ENCODE peak calls at places on chromosomes 13 and 19, in eight cellular contexts. J is stomach, H is upper lobe of right lung, N is Panc1, B is PC-3, P is heart right ventricle, G is IMR-90, K is upper lobe of left lung. U is an unnamed sample. For H3K27me3, the result is how much of the 10 kb centered on the place peaks cover.

GRCh38 chr13:21871919-21872318 is 201.0 kb downstream of the FGF9 start:
- DNase-seq in J (no peak), H (no peak), N (no peak), B (no peak), P (no peak), G (no peak), K (no peak), U (no peak)

GRCh38 chr19:2240881-2241760 is 4.5 kb downstream of the SF3A2 start:
- DNase-seq in J (no peak), H (peak), N (no peak), B (no peak), P (no peak), G (no peak), K (peak), U (no peak)

GRCh38 chr13:69948016-69948415 is 159.6 kb upstream of the ATXN8OS start:
- DNase-seq in J (no peak), H (no peak), N (no peak), B (no peak), P (no peak), G (no peak), K (no peak), U (no peak)

GRCh38 chr13:99797716-99798115 is 173.9 kb downstream of the ZIC5 start:
- DNase-seq in J (no peak), H (no peak), N (no peak), B (no peak), P (no peak), G (no peak), K (no peak), U (no peak)

GRCh38 chr13:20848944-20849343 is 53.6 kb downstream of the XPO4 start:
- DNase-seq in J (no peak), H (no peak), N (no peak), B (no peak), P (no peak), G (peak), K (no peak), U (no peak)

GRCh38 chr13:37701306-37701705 is 102.7 kb upstream of the POSTN start:
- DNase-seq in J (no peak), H (no peak), N (no peak), B (no peak), P (no peak), G (peak), K (no peak), U (no peak)

GRCh38 chr13:111058796-111059506 is 56.2 kb upstream of the ARHGEF7 start:
- DNase-seq in J (no peak), H (no peak), N (no peak), B (no peak), P (no peak), G (no peak), K (no peak), U (no peak)

GRCh38 chr19:43784251-43784980 is 3.6 kb upstream of the KCNN4 start:
- DNase-seq in J (peak), H (no peak), N (no peak), B (peak), P (no peak), G (peak), K (no peak), U (no peak)

GRCh38 chr19:6654347-6655310 is 15.3 kb downstream of the TNFSF14 start:
- DNase-seq in J (no peak), H (no peak), N (no peak), B (no peak), P (no peak), G (no peak), K (no peak), U (peak)

GRCh38 chr13:92312823-92313222 is 913.8 kb upstream of the GPC6 start:
- DNase-seq in J (no peak), H (no peak), N (no peak), B (no peak), P (no peak), G (no peak), K (no peak), U (no peak)

GRCh38 chr19:31074751-31075150 is 274.5 kb downstream of the TSHZ3 start:
- DNase-seq in J (no peak), H (no peak), N (no peak), B (no peak), P (no peak), G (no peak), K (no peak), U (no peak)

GRCh38 chr13:105510363-105510762 is 1025.1 kb downstream of the EFNB2 start:
- DNase-seq in J (no peak), H (no peak), N (no peak), B (no peak), P (no peak), G (no peak), K (no peak), U (no peak)

GRCh38 chr13:44746690-44747089 is 170.6 kb upstream of the TSC22D1 start:
- DNase-seq in J (no peak), H (no peak), N (no peak), B (no peak), P (no peak), G (peak), K (no peak), U (no peak)

GRCh38 chr19:51161266-51161665 is 19.2 kb downstream of the SIGLEC7 start:
- DNase-seq in J (no peak), H (no peak), N (no peak), B (no peak), P (no peak), G (no peak), K (no peak), U (no peak)

GRCh38 chr13:30796833-30797601 is 61.7 kb downstream of the ALOX5AP start:
- DNase-seq in J (no peak), H (no peak), N (no peak), B (peak), P (no peak), G (peak), K (no peak), U (no peak)

GRCh38 chr13:60427285-60427684 is 30.3 kb downstream of the TDRD3 start:
- DNase-seq in J (no peak), H (no peak), N (no peak), B (no peak), P (no peak), G (no peak), K (no peak), U (no peak)

GRCh38 chr13:43195551-43195950 is 172.2 kb downstream of the DNAJC15 start:
- DNase-seq in J (no peak), H (no peak), N (no peak), B (peak), P (no peak), G (no peak), K (no peak), U (no peak)

GRCh38 chr13:46479691-46480090 is 73.3 kb upstream of the LRCH1 start:
- DNase-seq in J (no peak), H (no peak), N (no peak), B (no peak), P (no peak), G (no peak), K (no peak), U (no peak)

GRCh38 chr19:46753420-46754155 is 7.3 kb upstream of the STRN4 start:
- DNase-seq in J (peak), H (no peak), N (no peak), B (peak), P (no peak), G (no peak), K (no peak), U (peak)

GRCh38 chr19:38861368-38861767 is 11.6 kb upstream of the HNRNPL start:
- DNase-seq in J (no peak), H (no peak), N (no peak), B (no peak), P (no peak), G (no peak), K (no peak), U (no peak)

GRCh38 chr19:2476451-2477140 is 669 bp downstream of the GADD45B start:
- DNase-seq in J (peak), H (peak), N (no peak), B (peak), P (peak), G (peak), K (peak), U (peak)

GRCh38 chr13:65530688-65531087 is 1699.4 kb downstream of the PCDH9 start:
- DNase-seq in J (no peak), H (no peak), N (no peak), B (no peak), P (no peak), G (no peak), K (no peak), U (no peak)

GRCh38 chr13:39167018-39167417 is 128.8 kb downstream of the NHLRC3 start:
- DNase-seq in J (no peak), H (no peak), N (no peak), B (no peak), P (no peak), G (no peak), K (no peak), U (no peak)

GRCh38 chr13:101289764-101290163 is 126.5 kb downstream of the NALCN start:
- DNase-seq in J (no peak), H (no peak), N (no peak), B (no peak), P (no peak), G (peak), K (peak), U (no peak)

GRCh38 chr19:33234092-33234491 is 8.4 kb upstream of the SLC7A10 start:
- DNase-seq in J (no peak), H (no peak), N (no peak), B (no peak), P (no peak), G (no peak), K (no peak), U (peak)

GRCh38 chr13:22449251-22449650 is 731.5 kb upstream of the SGCG start:
- DNase-seq in J (no peak), H (no peak), N (no peak), B (no peak), P (no peak), G (no peak), K (no peak), U (no peak)

GRCh38 chr13:82654851-82655517 is 1227.3 kb downstream of the SLITRK1 start:
- DNase-seq in J (no peak), H (peak), N (no peak), B (no peak), P (peak), G (peak), K (peak), U (no peak)

GRCh38 chr13:26628706-26629105 is 71.2 kb downstream of the WASF3 start:
- DNase-seq in J (no peak), H (no peak), N (no peak), B (peak), P (no peak), G (peak), K (no peak), U (no peak)

GRCh38 chr13:43036386-43037220 is 13.2 kb downstream of the DNAJC15 start:
- DNase-seq in J (no peak), H (peak), N (no peak), B (no peak), P (peak), G (no peak), K (peak), U (no peak)

GRCh38 chr13:21399741-21400140 is 59.4 kb downstream of the ZDHHC20 start:
- DNase-seq in J (no peak), H (no peak), N (no peak), B (peak), P (no peak), G (peak), K (no peak), U (no peak)

GRCh38 chr13:98751397-98752110 is 918 bp downstream of the SLC15A1 start:
- DNase-seq in J (no peak), H (no peak), N (no peak), B (peak), P (no peak), G (peak), K (peak), U (no peak)

GRCh38 chr19:8421484-8422461 is 8.7 kb downstream of the MARCHF2 start:
- DNase-seq in J (peak), H (no peak), N (no peak), B (no peak), P (no peak), G (no peak), K (peak), U (no peak)

GRCh38 chr19:33472696-33473624 is 48.6 kb downstream of the PEPD start:
- DNase-seq in J (no peak), H (peak), N (no peak), B (peak), P (no peak), G (peak), K (no peak), U (peak)

GRCh38 chr19:11397089-11397610 is 13.0 kb upstream of the EPOR start:
- DNase-seq in J (no peak), H (no peak), N (no peak), B (no peak), P (no peak), G (no peak), K (peak), U (no peak)

GRCh38 chr19:15432018-15432494 is 13.3 kb upstream of the AKAP8L start:
- DNase-seq in J (no peak), H (no peak), N (no peak), B (no peak), P (no peak), G (no peak), K (no peak), U (peak)

DNA sequence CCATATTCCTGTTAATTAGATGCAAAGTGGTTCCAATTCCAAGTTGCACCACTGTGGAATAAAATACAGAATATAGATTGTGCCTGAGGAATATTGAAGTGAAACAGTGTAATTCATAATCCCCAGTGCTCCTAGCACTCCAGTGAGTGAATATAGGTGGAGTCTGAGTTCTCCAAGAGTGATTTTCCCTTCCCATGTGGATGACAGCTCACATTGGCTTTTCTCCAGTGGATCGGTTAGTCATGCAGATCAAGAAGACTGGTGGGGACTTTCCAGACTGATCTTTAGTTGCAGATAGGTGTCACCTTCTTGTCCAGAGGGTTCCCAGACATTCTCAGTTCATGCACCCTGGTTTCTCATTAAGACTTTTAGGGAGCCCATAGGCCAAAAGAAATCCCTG is 47.8 kb downstream of the SPATA13 start:
- DNase-seq in J (no peak), H (no peak), N (no peak), B (peak), P (no peak), G (peak), K (no peak), U (no peak)
- H3K4me3 ChIP-seq in J (no peak), H (no peak), N (no peak), B (no peak), P (no peak), G (no peak), K (no peak), U (no peak)

GRCh38 chr13:52141299-52141698 is 12.4 kb upstream of the NEK5 start:
- DNase-seq in J (no peak), H (no peak), N (no peak), B (no peak), P (no peak), G (no peak), K (no peak), U (no peak)
- TF ChIP-seq CTCF in J (no peak), H (no peak), N (no peak), B (no peak), P (no peak), G (peak), K (no peak), U (no peak)

GRCh38 chr13:27905650-27906049 is 14.2 kb upstream of the PDX1 start:
- DNase-seq in J (no peak), H (no peak), N (no peak), B (no peak), P (no peak), G (no peak), K (no peak), U (no peak)

GRCh38 chr13:27907139-27907787 is 12.5 kb upstream of the PDX1 start:
- DNase-seq in J (no peak), H (no peak), N (no peak), B (no peak), P (no peak), G (no peak), K (no peak), U (no peak)

GRCh38 chr13:27911499-27911898 is 8.3 kb upstream of the PDX1 start:
- DNase-seq in J (no peak), H (no peak), N (no peak), B (no peak), P (no peak), G (no peak), K (no peak), U (no peak)

GRCh38 chr13:27913116-27913515 is 6.7 kb upstream of the PDX1 start:
- DNase-seq in J (no peak), H (no peak), N (no peak), B (peak), P (no peak), G (no peak), K (no peak), U (no peak)

DNA sequence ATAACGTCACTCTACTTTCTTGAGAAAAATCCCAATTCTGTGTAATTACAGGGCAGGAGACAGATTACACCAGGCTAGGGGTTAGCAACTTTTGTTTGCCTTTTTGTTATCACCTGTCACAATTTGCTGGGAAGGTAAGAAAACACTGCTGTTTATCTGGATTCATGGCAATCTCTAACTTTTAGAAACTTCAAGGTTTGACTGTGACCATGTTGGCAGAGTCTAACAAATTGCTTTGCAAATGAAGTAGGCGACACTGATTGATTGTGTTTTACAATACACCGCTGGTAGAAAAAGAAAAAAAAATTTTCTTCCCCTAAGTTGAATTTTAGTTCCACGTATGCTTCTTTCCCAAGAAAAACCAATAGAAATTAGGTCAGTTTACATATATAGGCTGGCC is 10.4 kb upstream of the PDX1 start:
- DNase-seq in J (no peak), H (no peak), N (no peak), B (no peak), P (no peak), G (no peak), K (no peak), U (no peak)
- H3K27me3 ChIP-seq in J (half or more), H (half or more), N (under half), B (under half), P (half or more), G (under half), K (under half), U (under half)

GRCh38 chr19:58261968-58262921 is 16.5 kb upstream of the ZNF8 start:
- DNase-seq in J (no peak), H (no peak), N (no peak), B (peak), P (no peak), G (no peak), K (no peak), U (no peak)
- H3K4me3 ChIP-seq in J (no peak), H (no peak), N (no peak), B (peak), P (no peak), G (no peak), K (no peak), U (no peak)

GRCh38 chr13:85969331-85969730 is 170.1 kb upstream of the SLITRK6 start:
- DNase-seq in J (no peak), H (no peak), N (no peak), B (no peak), P (no peak), G (no peak), K (no peak), U (no peak)

GRCh38 chr13:85974604-85975366 is 175.6 kb upstream of the SLITRK6 start:
- DNase-seq in J (no peak), H (no peak), N (no peak), B (peak), P (no peak), G (no peak), K (no peak), U (no peak)

DNA sequence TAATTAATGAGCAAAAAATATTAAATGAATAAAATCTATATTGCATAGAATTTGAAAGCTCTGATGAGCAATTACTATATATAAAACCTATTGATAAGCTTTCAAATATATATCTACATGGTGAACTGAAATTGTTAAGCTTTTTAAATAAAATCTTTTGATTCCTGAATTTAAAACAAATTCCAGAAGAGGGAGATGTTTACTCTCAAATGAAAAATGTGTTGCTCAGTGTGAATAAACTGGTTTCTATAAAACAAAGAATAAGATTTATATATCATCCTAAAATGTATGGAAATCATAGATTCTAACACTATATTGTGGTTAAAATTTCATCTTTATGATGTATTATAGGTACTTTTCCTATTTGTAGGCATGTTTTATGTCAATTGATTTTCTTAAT is 171.5 kb upstream of the SLITRK6 start:
- DNase-seq in J (no peak), H (no peak), N (no peak), B (peak), P (no peak), G (no peak), K (no peak), U (no peak)
- TF ChIP-seq CTCF in J (no peak), H (peak), N (no peak), B (peak), P (no peak), G (peak), K (no peak), U (no peak)

DNA sequence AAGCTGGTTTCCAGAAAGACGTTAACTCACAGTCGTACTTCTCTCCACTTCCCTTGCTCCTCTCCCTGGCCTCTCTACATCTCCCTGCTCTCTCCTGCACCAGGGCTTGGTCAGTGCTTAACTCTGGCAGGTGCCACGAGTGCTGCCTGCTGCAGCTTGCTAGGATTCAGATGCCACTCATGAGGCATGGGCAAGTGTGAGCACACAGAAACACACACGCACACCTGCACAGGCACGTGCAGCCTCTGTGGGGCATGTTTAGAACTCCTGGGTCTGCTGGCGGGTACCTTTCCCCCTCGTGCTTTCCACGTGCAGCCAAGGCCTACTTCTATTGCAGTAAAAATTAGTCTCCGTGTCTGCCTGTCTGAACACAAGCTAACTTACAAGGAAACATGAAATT is 31.8 kb downstream of the SOX1 start:
- DNase-seq in J (no peak), H (no peak), N (no peak), B (no peak), P (no peak), G (no peak), K (no peak), U (no peak)
- H3K27me3 ChIP-seq in J (half or more), H (under half), N (under half), B (under half), P (half or more), G (under half), K (under half), U (under half)

DNA sequence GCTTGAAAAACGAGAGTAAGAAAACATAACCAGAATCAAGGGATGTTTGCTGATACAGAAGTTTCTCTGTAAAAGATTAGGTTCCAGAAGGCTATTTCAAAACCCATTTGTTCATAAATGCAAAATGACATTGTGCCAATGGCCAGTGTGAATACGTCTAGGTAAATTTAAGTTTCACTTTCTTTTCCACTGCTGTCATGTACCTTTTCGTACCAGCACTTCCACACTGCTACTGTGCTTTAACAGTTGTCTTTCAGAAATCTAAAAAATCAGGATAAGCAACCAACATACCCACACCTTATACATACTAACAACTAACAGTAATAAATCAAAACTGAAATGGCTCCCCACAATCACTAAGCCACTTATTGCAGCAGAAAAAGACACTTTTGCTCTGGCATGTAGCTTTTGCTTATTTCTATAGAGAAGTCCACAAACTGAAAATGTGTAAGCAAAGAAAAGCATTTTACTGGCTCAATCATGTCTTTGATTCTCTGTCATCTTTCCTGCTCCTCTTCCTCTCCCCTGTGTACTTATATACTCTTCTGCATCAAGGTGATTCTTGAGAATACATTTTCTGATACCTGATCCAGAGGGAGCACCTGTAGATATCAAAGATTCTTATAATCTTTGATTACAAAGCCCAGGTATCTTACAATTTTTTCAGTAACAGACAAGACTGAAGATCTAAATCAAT is 34.3 kb downstream of the ELF1 start:
- DNase-seq in J (no peak), H (no peak), N (no peak), B (no peak), P (no peak), G (no peak), K (no peak), U (no peak)
- H3K4me3 ChIP-seq in J (peak), H (peak), N (peak), B (no peak), P (peak), G (no peak), K (no peak), U (peak)

U was measured in spleen.